ENCODE peak calls at places on chromosomes 13 and 19, in four cellular contexts. X is brain microvascular endothelial cell, Z is AG08396, N is skeletal muscle cell. V is an unnamed sample.

GRCh38 chr13:31947105-31947504 is 84.5 kb upstream of the FRY start:
- DNase-seq in N (no peak), X (no peak), Z (no peak), V (no peak)

GRCh38 chr19:55461974-55462628 is 659 bp upstream of the ISOC2 start:
- DNase-seq in N (no peak), X (no peak), Z (no peak), V (peak; percentile 44)

GRCh38 chr13:97223711-97224461 is 1.8 kb downstream of the MBNL2 start:
- DNase-seq in Z (peak; percentile 52), N (peak; percentile 90), X (peak; percentile 91), V (peak; percentile 72)

GRCh38 chr13:74129500-74130144 is 4.6 kb downstream of the KLF12 start:
- DNase-seq in Z (no peak), N (no peak), X (no peak), V (peak; percentile 26)

GRCh38 chr13:30804474-30804873 is 69.1 kb downstream of the ALOX5AP start:
- DNase-seq in N (no peak), X (no peak), Z (no peak), V (no peak)

GRCh38 chr19:34274284-34274826 is 20.0 kb downstream of the GARRE1 start:
- DNase-seq in N (no peak), X (no peak), Z (peak; percentile 55), V (no peak)

GRCh38 chr19:9782282-9782681 is 13.7 kb upstream of the ZNF846 start:
- DNase-seq in N (no peak), X (no peak), Z (no peak), V (no peak)

GRCh38 chr13:51666316-51666715 is 82.1 kb downstream of the WDFY2 start:
- DNase-seq in N (no peak), Z (no peak), X (no peak), V (peak; percentile 13)

GRCh38 chr13:81184556-81185265 is 843.8 kb upstream of the SPRY2 start:
- DNase-seq in Z (peak; percentile 6), X (peak; percentile 11), N (peak; percentile 12), V (peak; percentile 73)

GRCh38 chr13:21837841-21838551 is 167.1 kb downstream of the FGF9 start:
- DNase-seq in N (no peak), X (no peak), Z (peak; percentile 41), V (no peak)

GRCh38 chr19:32401992-32402391 is 3.6 kb upstream of the DPY19L3 start:
- DNase-seq in X (no peak), Z (no peak), N (no peak), V (no peak)

GRCh38 chr19:46818812-46819211 is 30.4 kb upstream of the SLC1A5 start:
- DNase-seq in N (no peak), X (peak; percentile 10), Z (no peak), V (peak; percentile 19)

GRCh38 chr19:48053076-48053475 is 9.2 kb upstream of the CABP5 start:
- DNase-seq in N (no peak), X (no peak), Z (no peak), V (no peak)

GRCh38 chr19:1616396-1616795 is 11.1 kb upstream of the UQCR11 start:
- DNase-seq in Z (no peak), X (no peak), N (no peak), V (no peak)

GRCh38 chr19:11560404-11560988 is 1.5 kb upstream of the ELOF1 start:
- DNase-seq in N (peak; percentile 47), X (peak; percentile 77), Z (peak; percentile 71), V (peak; percentile 85)

GRCh38 chr13:60226507-60226906 is 62.8 kb upstream of the DIAPH3 start:
- DNase-seq in N (peak; percentile 4), X (peak; percentile 25), Z (peak; percentile 34), V (peak; percentile 30)

GRCh38 chr19:35021016-35021415 is 9.3 kb upstream of the SCN1B start:
- DNase-seq in Z (no peak), N (no peak), X (no peak), V (no peak)

GRCh38 chr13:48506092-48506701 is 26.7 kb downstream of the RCBTB2 start:
- DNase-seq in N (no peak), X (no peak), Z (no peak), V (no peak)

GRCh38 chr19:57903298-57904174 is 12.9 kb downstream of the ZNF417 start:
- DNase-seq in X (no peak), N (no peak), Z (peak; percentile 28), V (peak; percentile 52)

GRCh38 chr19:17441241-17442135 is 7.0 kb downstream of the TMEM221 start:
- DNase-seq in X (no peak), Z (peak; percentile 55), N (no peak), V (peak; percentile 43)

GRCh38 chr13:113836917-113837553 is 26.8 kb downstream of the GAS6 start:
- DNase-seq in N (peak; percentile 94), Z (peak; percentile 69), X (peak; percentile 81), V (peak; percentile 31)

GRCh38 chr13:32660227-32660626 is 74.0 kb downstream of the PDS5B start:
- DNase-seq in X (no peak), Z (no peak), N (no peak), V (no peak)

GRCh38 chr13:101736551-101736950 is 284.1 kb downstream of the ITGBL1 start:
- DNase-seq in X (no peak), N (no peak), Z (no peak), V (no peak)

GRCh38 chr19:18416778-18417249 is 2.4 kb upstream of the SSBP4 start:
- DNase-seq in N (peak; percentile 43), X (peak; percentile 93), Z (peak; percentile 93), V (peak; percentile 67)

GRCh38 chr13:49652691-49653305 is 24.5 kb downstream of the ARL11 start:
- DNase-seq in X (no peak), N (no peak), Z (peak; percentile 40), V (peak; percentile 63)

GRCh38 chr19:28530406-28531035 is 682.4 kb downstream of the UQCRFS1 start:
- DNase-seq in X (no peak), N (no peak), Z (no peak), V (no peak)

GRCh38 chr19:2048959-2049740 is 1.9 kb downstream of the MKNK2 start:
- DNase-seq in N (no peak), Z (no peak), X (no peak), V (no peak)

GRCh38 chr13:52085416-52085815 is 43.5 kb downstream of the NEK5 start:
- DNase-seq in Z (peak; percentile 78), X (peak; percentile 39), N (peak; percentile 66), V (no peak)

GRCh38 chr13:103291693-103292572 is 225.7 kb upstream of the SLC10A2 start:
- DNase-seq in N (no peak), Z (no peak), X (no peak), V (no peak)

GRCh38 chr13:78323848-78324247 is 279.5 kb downstream of the POU4F1 start:
- DNase-seq in N (no peak), X (no peak), Z (no peak), V (peak; percentile 67)

GRCh38 chr13:44918323-44919102 is 70.8 kb downstream of the NUFIP1 start:
- DNase-seq in Z (peak; percentile 81), X (peak; percentile 95), N (peak; percentile 92), V (peak; percentile 91)

GRCh38 chr19:45632468-45633196 is 6.6 kb downstream of the EML2 start:
- DNase-seq in Z (peak; percentile 96), N (peak; percentile 54), X (peak; percentile 70), V (peak; percentile 82)

GRCh38 chr19:46189971-46190335 is 39.6 kb upstream of the IGFL1 start:
- DNase-seq in N (no peak), Z (no peak), X (no peak), V (no peak)

GRCh38 chr13:114143806-114144605 is 11.6 kb upstream of the RASA3 start:
- DNase-seq in Z (no peak), X (no peak), N (no peak), V (no peak)

GRCh38 chr19:6035026-6035425 is 57.1 kb upstream of the RANBP3 start:
- DNase-seq in X (no peak), N (no peak), Z (no peak), V (no peak)

GRCh38 chr19:39502640-39503417 is 4.1 kb downstream of the DLL3 start:
- DNase-seq in Z (peak; percentile 93), X (no peak), N (no peak), V (no peak)

GRCh38 chr19:11699931-11700794 is 38.6 kb downstream of the ZNF823 start:
- DNase-seq in Z (peak; percentile 33), X (peak; percentile 37), N (no peak), V (peak; percentile 77)

GRCh38 chr13:78881746-78882145 is 222.8 kb upstream of the OBI1 start:
- DNase-seq in X (no peak), N (no peak), Z (no peak), V (no peak)

GRCh38 chr19:38134538-38135149 is 89.4 kb downstream of the DPF1 start:
- DNase-seq in N (no peak), X (peak; percentile 32), Z (peak; percentile 67), V (peak; percentile 36)